ENCODE peak calls at places on chromosome 22, in six cellular contexts. One of them, this sample, is unnamed.

GRCh38 chr22:48920776-48921241 is 906.9 kb downstream of the BRD1 start:
- DNase-seq in left cardiac atrium: no peak
- DNase-seq in pulmonary artery endothelial cell: no peak
- DNase-seq in Peyer's patch: no peak
- DNase-seq in germinal center: no peak
- DNase-seq in cardiac muscle cell: no peak
- DNase-seq in this sample: no peak

GRCh38 chr22:35766654-35767580 is 49.2 kb downstream of the APOL5 start:
- DNase-seq in pulmonary artery endothelial cell: no peak
- DNase-seq in left cardiac atrium: no peak
- DNase-seq in Peyer's patch: no peak
- DNase-seq in cardiac muscle cell: peak
- DNase-seq in germinal center: no peak
- DNase-seq in this sample: no peak

GRCh38 chr22:36356708-36357694 is 30.8 kb downstream of the MYH9 start:
- DNase-seq in cardiac muscle cell: no peak
- DNase-seq in pulmonary artery endothelial cell: no peak
- DNase-seq in germinal center: no peak
- DNase-seq in Peyer's patch: no peak
- DNase-seq in left cardiac atrium: no peak
- DNase-seq in this sample: no peak

GRCh38 chr22:29377979-29378378 is 10.4 kb downstream of the AP1B1 start:
- DNase-seq in germinal center: no peak
- DNase-seq in left cardiac atrium: no peak
- DNase-seq in pulmonary artery endothelial cell: no peak
- DNase-seq in cardiac muscle cell: no peak
- DNase-seq in Peyer's patch: no peak
- DNase-seq in this sample: peak

GRCh38 chr22:38284042-38284402 is 11.2 kb upstream of the TMEM184B start:
- DNase-seq in germinal center: no peak
- DNase-seq in pulmonary artery endothelial cell: no peak
- DNase-seq in Peyer's patch: no peak
- DNase-seq in left cardiac atrium: no peak
- DNase-seq in cardiac muscle cell: peak
- DNase-seq in this sample: no peak

GRCh38 chr22:42863349-42863911 is 6.4 kb upstream of the ARFGAP3 start:
- DNase-seq in left cardiac atrium: no peak
- DNase-seq in germinal center: no peak
- DNase-seq in Peyer's patch: no peak
- DNase-seq in pulmonary artery endothelial cell: no peak
- DNase-seq in cardiac muscle cell: peak
- DNase-seq in this sample: no peak

GRCh38 chr22:44842417-44842816 is 90.0 kb downstream of the ARHGAP8 start:
- DNase-seq in pulmonary artery endothelial cell: no peak
- DNase-seq in cardiac muscle cell: no peak
- DNase-seq in left cardiac atrium: no peak
- DNase-seq in Peyer's patch: no peak
- DNase-seq in germinal center: no peak
- DNase-seq in this sample: no peak

GRCh38 chr22:38347181-38347943 is 30.1 kb upstream of the CSNK1E start:
- DNase-seq in germinal center: no peak
- DNase-seq in pulmonary artery endothelial cell: no peak
- DNase-seq in cardiac muscle cell: no peak
- DNase-seq in Peyer's patch: no peak
- DNase-seq in left cardiac atrium: no peak
- DNase-seq in this sample: peak

GRCh38 chr22:26648761-26649363 is 8.5 kb upstream of the MIAT start:
- DNase-seq in left cardiac atrium: no peak
- DNase-seq in pulmonary artery endothelial cell: no peak
- DNase-seq in germinal center: no peak
- DNase-seq in Peyer's patch: no peak
- DNase-seq in cardiac muscle cell: peak
- DNase-seq in this sample: no peak

GRCh38 chr22:45478108-45478771 is 24.4 kb upstream of the FBLN1 start:
- DNase-seq in pulmonary artery endothelial cell: no peak
- DNase-seq in Peyer's patch: no peak
- DNase-seq in germinal center: no peak
- DNase-seq in cardiac muscle cell: peak
- DNase-seq in left cardiac atrium: no peak
- DNase-seq in this sample: no peak

GRCh38 chr22:46849101-46849500 is 86.7 kb downstream of the TBC1D22A start:
- DNase-seq in cardiac muscle cell: no peak
- DNase-seq in germinal center: no peak
- DNase-seq in Peyer's patch: no peak
- DNase-seq in left cardiac atrium: no peak
- DNase-seq in pulmonary artery endothelial cell: no peak
- DNase-seq in this sample: no peak

GRCh38 chr22:42131562-42131961 is 952 bp upstream of the CYP2D6 start:
- DNase-seq in Peyer's patch: no peak
- DNase-seq in pulmonary artery endothelial cell: no peak
- DNase-seq in cardiac muscle cell: no peak
- DNase-seq in germinal center: no peak
- DNase-seq in left cardiac atrium: no peak
- DNase-seq in this sample: peak

GRCh38 chr22:41968601-41969000 is 642 bp upstream of the SEPTIN3 start:
- DNase-seq in left cardiac atrium: peak
- DNase-seq in pulmonary artery endothelial cell: no peak
- DNase-seq in Peyer's patch: no peak
- DNase-seq in cardiac muscle cell: peak
- DNase-seq in germinal center: no peak
- DNase-seq in this sample: no peak

GRCh38 chr22:22955866-22956535 is 68.4 kb downstream of the IGLL5 start:
- DNase-seq in cardiac muscle cell: peak
- DNase-seq in left cardiac atrium: peak
- DNase-seq in germinal center: peak
- DNase-seq in pulmonary artery endothelial cell: peak
- DNase-seq in Peyer's patch: peak
- DNase-seq in this sample: peak

GRCh38 chr22:46001426-46002106 is 24.6 kb upstream of the WNT7B start:
- DNase-seq in pulmonary artery endothelial cell: no peak
- DNase-seq in cardiac muscle cell: no peak
- DNase-seq in germinal center: no peak
- DNase-seq in Peyer's patch: no peak
- DNase-seq in left cardiac atrium: peak
- DNase-seq in this sample: no peak

GRCh38 chr22:46233231-46233630 is 16.9 kb downstream of the CDPF1 start:
- DNase-seq in germinal center: no peak
- DNase-seq in left cardiac atrium: peak
- DNase-seq in cardiac muscle cell: no peak
- DNase-seq in Peyer's patch: no peak
- DNase-seq in pulmonary artery endothelial cell: peak
- DNase-seq in this sample: no peak

This sample was measured in left lobe of liver.